ENCODE peak calls at places on chromosomes 3 and 15, in six cellular contexts. One of them, this sample, is unnamed.

GRCh38 chr15:50257924-50258323 is 7.6 kb downstream of the HDC start:
- DNase-seq in suprapubic skin: no peak
- DNase-seq in spleen: no peak
- DNase-seq in esophagus muscularis mucosa: no peak
- DNase-seq in HL-60: peak
- DNase-seq in sigmoid colon: no peak
- DNase-seq in this sample: no peak

GRCh38 chr3:48435223-48435595 is 4.7 kb downstream of the CCDC51 start:
- DNase-seq in suprapubic skin: no peak
- DNase-seq in spleen: no peak
- DNase-seq in esophagus muscularis mucosa: no peak
- DNase-seq in HL-60: no peak
- DNase-seq in sigmoid colon: peak
- DNase-seq in this sample: no peak

GRCh38 chr3:30743641-30744317 is 137.4 kb downstream of the TGFBR2 start:
- DNase-seq in suprapubic skin: no peak
- DNase-seq in spleen: no peak
- DNase-seq in esophagus muscularis mucosa: no peak
- DNase-seq in HL-60: no peak
- DNase-seq in sigmoid colon: no peak
- DNase-seq in this sample: no peak

GRCh38 chr3:45204136-45204535 is 22.0 kb downstream of the TMEM158 start:
- DNase-seq in suprapubic skin: no peak
- DNase-seq in spleen: no peak
- DNase-seq in esophagus muscularis mucosa: no peak
- DNase-seq in HL-60: no peak
- DNase-seq in sigmoid colon: no peak
- DNase-seq in this sample: no peak

GRCh38 chr3:143897558-143898305 is 49.5 kb upstream of the SLC9A9 start:
- DNase-seq in suprapubic skin: no peak
- DNase-seq in spleen: no peak
- DNase-seq in esophagus muscularis mucosa: no peak
- DNase-seq in HL-60: no peak
- DNase-seq in sigmoid colon: no peak
- DNase-seq in this sample: no peak

GRCh38 chr15:60835000-60835399 is 356.1 kb upstream of the ICE2 start:
- DNase-seq in suprapubic skin: no peak
- DNase-seq in spleen: no peak
- DNase-seq in esophagus muscularis mucosa: no peak
- DNase-seq in HL-60: no peak
- DNase-seq in sigmoid colon: no peak
- DNase-seq in this sample: no peak

GRCh38 chr15:42707068-42707467 is 29.9 kb downstream of the CDAN1 start:
- DNase-seq in suprapubic skin: no peak
- DNase-seq in spleen: no peak
- DNase-seq in esophagus muscularis mucosa: no peak
- DNase-seq in HL-60: no peak
- DNase-seq in sigmoid colon: no peak
- DNase-seq in this sample: no peak

GRCh38 chr3:123324880-123325765 is 123.4 kb downstream of the SEC22A start:
- DNase-seq in suprapubic skin: no peak
- DNase-seq in spleen: peak
- DNase-seq in esophagus muscularis mucosa: no peak
- DNase-seq in HL-60: no peak
- DNase-seq in sigmoid colon: no peak
- DNase-seq in this sample: no peak

GRCh38 chr3:164781755-164782154 is 296.5 kb downstream of the SI start:
- DNase-seq in suprapubic skin: no peak
- DNase-seq in spleen: no peak
- DNase-seq in esophagus muscularis mucosa: no peak
- DNase-seq in HL-60: no peak
- DNase-seq in sigmoid colon: no peak
- DNase-seq in this sample: no peak

GRCh38 chr15:55909036-55909811 is 84.2 kb downstream of the NEDD4 start:
- DNase-seq in suprapubic skin: no peak
- DNase-seq in spleen: no peak
- DNase-seq in esophagus muscularis mucosa: no peak
- DNase-seq in HL-60: no peak
- DNase-seq in sigmoid colon: no peak
- DNase-seq in this sample: no peak

GRCh38 chr3:39110041-39110639 is 2.7 kb downstream of the TTC21A start:
- DNase-seq in suprapubic skin: no peak
- DNase-seq in spleen: no peak
- DNase-seq in esophagus muscularis mucosa: no peak
- DNase-seq in HL-60: no peak
- DNase-seq in sigmoid colon: no peak
- DNase-seq in this sample: no peak

GRCh38 chr15:39310633-39311032 is 270.2 kb upstream of the THBS1 start:
- DNase-seq in suprapubic skin: no peak
- DNase-seq in spleen: no peak
- DNase-seq in esophagus muscularis mucosa: no peak
- DNase-seq in HL-60: no peak
- DNase-seq in sigmoid colon: no peak
- DNase-seq in this sample: no peak

GRCh38 chr15:89068325-89068784 is 19.9 kb upstream of the ABHD2 start:
- DNase-seq in suprapubic skin: no peak
- DNase-seq in spleen: no peak
- DNase-seq in esophagus muscularis mucosa: no peak
- DNase-seq in HL-60: peak
- DNase-seq in sigmoid colon: no peak
- DNase-seq in this sample: peak

GRCh38 chr15:29871401-29871800 is 49.1 kb upstream of the TJP1 start:
- DNase-seq in suprapubic skin: no peak
- DNase-seq in spleen: no peak
- DNase-seq in esophagus muscularis mucosa: no peak
- DNase-seq in HL-60: no peak
- DNase-seq in sigmoid colon: no peak
- DNase-seq in this sample: no peak

GRCh38 chr3:33441322-33441976 is 1.2 kb upstream of the UBP1 start:
- DNase-seq in suprapubic skin: no peak
- DNase-seq in spleen: no peak
- DNase-seq in esophagus muscularis mucosa: peak
- DNase-seq in HL-60: no peak
- DNase-seq in sigmoid colon: no peak
- DNase-seq in this sample: no peak

GRCh38 chr15:47987908-47988532 is 132.8 kb upstream of the SLC24A5 start:
- DNase-seq in suprapubic skin: no peak
- DNase-seq in spleen: no peak
- DNase-seq in esophagus muscularis mucosa: no peak
- DNase-seq in HL-60: peak
- DNase-seq in sigmoid colon: no peak
- DNase-seq in this sample: no peak

GRCh38 chr15:51046016-51046415 is 48.7 kb downstream of the TNFAIP8L3 start:
- DNase-seq in suprapubic skin: no peak
- DNase-seq in spleen: no peak
- DNase-seq in esophagus muscularis mucosa: no peak
- DNase-seq in HL-60: no peak
- DNase-seq in sigmoid colon: no peak
- DNase-seq in this sample: no peak

GRCh38 chr15:29924750-29925149 is 102.5 kb upstream of the TJP1 start:
- DNase-seq in suprapubic skin: no peak
- DNase-seq in spleen: no peak
- DNase-seq in esophagus muscularis mucosa: no peak
- DNase-seq in HL-60: no peak
- DNase-seq in sigmoid colon: no peak
- DNase-seq in this sample: no peak

GRCh38 chr15:70247281-70247680 is 149.6 kb upstream of the TLE3 start:
- DNase-seq in suprapubic skin: peak
- DNase-seq in spleen: peak
- DNase-seq in esophagus muscularis mucosa: no peak
- DNase-seq in HL-60: no peak
- DNase-seq in sigmoid colon: peak
- DNase-seq in this sample: no peak

GRCh38 chr3:171461087-171461917 is 1.1 kb upstream of the TNIK start:
- DNase-seq in suprapubic skin: no peak
- DNase-seq in spleen: no peak
- DNase-seq in esophagus muscularis mucosa: no peak
- DNase-seq in HL-60: peak
- DNase-seq in sigmoid colon: no peak
- DNase-seq in this sample: no peak

GRCh38 chr15:78422571-78423340 is 15.3 kb upstream of the IREB2 start:
- DNase-seq in suprapubic skin: peak
- DNase-seq in spleen: peak
- DNase-seq in esophagus muscularis mucosa: no peak
- DNase-seq in HL-60: peak
- DNase-seq in sigmoid colon: peak
- DNase-seq in this sample: no peak

GRCh38 chr15:79858469-79858868 is 38.3 kb downstream of the MTHFS start:
- DNase-seq in suprapubic skin: no peak
- DNase-seq in spleen: no peak
- DNase-seq in esophagus muscularis mucosa: no peak
- DNase-seq in HL-60: no peak
- DNase-seq in sigmoid colon: no peak
- DNase-seq in this sample: no peak

GRCh38 chr3:127486337-127486944 is 104.1 kb downstream of the TPRA1 start:
- DNase-seq in suprapubic skin: no peak
- DNase-seq in spleen: peak
- DNase-seq in esophagus muscularis mucosa: no peak
- DNase-seq in HL-60: no peak
- DNase-seq in sigmoid colon: peak
- DNase-seq in this sample: no peak

GRCh38 chr15:39291690-39292089 is 289.2 kb upstream of the THBS1 start:
- DNase-seq in suprapubic skin: no peak
- DNase-seq in spleen: no peak
- DNase-seq in esophagus muscularis mucosa: no peak
- DNase-seq in HL-60: no peak
- DNase-seq in sigmoid colon: no peak
- DNase-seq in this sample: no peak

GRCh38 chr3:73279-73678 is 123.3 kb upstream of the CHL1 start:
- DNase-seq in suprapubic skin: no peak
- DNase-seq in spleen: no peak
- DNase-seq in esophagus muscularis mucosa: no peak
- DNase-seq in HL-60: no peak
- DNase-seq in sigmoid colon: no peak
- DNase-seq in this sample: no peak

DNA sequence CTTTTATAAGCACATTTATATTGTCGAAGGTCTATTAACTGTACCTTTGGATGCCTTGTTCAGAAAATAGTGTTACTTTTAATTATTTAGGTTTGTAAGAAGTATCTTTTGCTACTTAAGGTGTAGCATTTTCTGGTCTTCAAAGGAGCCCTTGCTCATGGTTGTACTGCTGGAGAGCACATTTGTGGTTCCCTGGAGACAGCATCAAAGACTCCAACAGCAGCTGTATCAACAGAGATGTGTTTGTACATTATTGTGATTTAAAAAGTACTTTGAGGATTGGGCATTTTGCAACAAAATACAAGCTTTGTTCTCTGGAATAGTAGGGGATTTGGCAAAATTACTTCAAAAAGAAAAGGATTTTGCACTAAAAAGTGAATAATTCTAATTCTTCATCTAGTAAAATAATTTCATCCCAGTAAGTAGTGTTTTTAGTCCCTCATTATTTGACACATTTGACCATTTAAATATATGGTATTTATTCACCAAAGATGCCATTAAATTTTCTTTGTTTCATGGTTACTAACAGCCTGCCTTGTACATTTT is 16.5 kb downstream of the TBC1D23 start:
- DNase-seq in suprapubic skin: no peak
- DNase-seq in spleen: no peak
- DNase-seq in esophagus muscularis mucosa: no peak
- DNase-seq in HL-60: no peak
- DNase-seq in sigmoid colon: no peak
- DNase-seq in this sample: no peak
- H3K27ac ChIP-seq in suprapubic skin: no peak
- H3K27ac ChIP-seq in spleen: no peak
- H3K27ac ChIP-seq in esophagus muscularis mucosa: no peak
- H3K27ac ChIP-seq in HL-60: no peak
- H3K27ac ChIP-seq in sigmoid colon: no peak
- H3K27ac ChIP-seq in this sample: no peak

GRCh38 chr3:184832044-184832443 is 20.1 kb downstream of the VPS8 start:
- DNase-seq in suprapubic skin: no peak
- DNase-seq in spleen: no peak
- DNase-seq in esophagus muscularis mucosa: no peak
- DNase-seq in HL-60: no peak
- DNase-seq in sigmoid colon: no peak
- DNase-seq in this sample: no peak
- TF ChIP-seq POLR2AphosphoS5 in suprapubic skin: no peak
- TF ChIP-seq POLR2AphosphoS5 in spleen: no peak
- TF ChIP-seq POLR2AphosphoS5 in esophagus muscularis mucosa: no peak
- TF ChIP-seq POLR2AphosphoS5 in HL-60: no peak
- TF ChIP-seq POLR2AphosphoS5 in sigmoid colon: no peak
- TF ChIP-seq POLR2AphosphoS5 in this sample: no peak

GRCh38 chr15:57529748-57530147 is 62.0 kb upstream of the MYZAP start:
- DNase-seq in suprapubic skin: no peak
- DNase-seq in spleen: no peak
- DNase-seq in esophagus muscularis mucosa: no peak
- DNase-seq in HL-60: no peak
- DNase-seq in sigmoid colon: no peak
- DNase-seq in this sample: no peak
- H3K4me3 ChIP-seq in suprapubic skin: no peak
- H3K4me3 ChIP-seq in spleen: no peak
- H3K4me3 ChIP-seq in esophagus muscularis mucosa: no peak
- H3K4me3 ChIP-seq in HL-60: no peak
- H3K4me3 ChIP-seq in sigmoid colon: no peak
- H3K4me3 ChIP-seq in this sample: no peak

GRCh38 chr15:73923156-73923487 is 3.1 kb upstream of the LOXL1 start:
- DNase-seq in suprapubic skin: no peak
- DNase-seq in spleen: no peak
- DNase-seq in esophagus muscularis mucosa: no peak
- DNase-seq in HL-60: no peak
- DNase-seq in sigmoid colon: no peak
- DNase-seq in this sample: no peak
- H3K27ac ChIP-seq in suprapubic skin: peak
- H3K27ac ChIP-seq in spleen: peak
- H3K27ac ChIP-seq in esophagus muscularis mucosa: peak
- H3K27ac ChIP-seq in HL-60: no peak
- H3K27ac ChIP-seq in sigmoid colon: peak
- H3K27ac ChIP-seq in this sample: peak

This sample was measured in upper lobe of left lung.